ENCODE peak calls at places on chromosomes 3 and 15, in ten cellular contexts. One of them, this sample, is unnamed. For H3K9me3, the result is how much of the 10 kb centered on the place peaks cover.

GRCh38 chr15:51970981-51971352 is 611 bp downstream of the LEO1 start:
- ATAC-seq in heart left ventricle: no peak
- ATAC-seq in T-helper 17 cell: no peak
- ATAC-seq in right lobe of liver: no peak
- ATAC-seq in A549: no peak
- ATAC-seq in pancreas: no peak
- ATAC-seq in PC-3: peak
- ATAC-seq in upper lobe of right lung: no peak
- ATAC-seq in lung: no peak
- ATAC-seq in aorta: no peak
- ATAC-seq in this sample: no peak

GRCh38 chr3:143595456-143596077 is 252.7 kb downstream of the SLC9A9 start:
- ATAC-seq in heart left ventricle: no peak
- ATAC-seq in T-helper 17 cell: no peak
- ATAC-seq in right lobe of liver: no peak
- ATAC-seq in A549: no peak
- ATAC-seq in pancreas: no peak
- ATAC-seq in PC-3: no peak
- ATAC-seq in upper lobe of right lung: peak
- ATAC-seq in lung: no peak
- ATAC-seq in aorta: no peak
- ATAC-seq in this sample: no peak

GRCh38 chr3:147924755-147925154 is 515.6 kb downstream of the ZIC1 start:
- ATAC-seq in heart left ventricle: peak
- ATAC-seq in T-helper 17 cell: no peak
- ATAC-seq in right lobe of liver: no peak
- ATAC-seq in A549: no peak
- ATAC-seq in pancreas: no peak
- ATAC-seq in PC-3: no peak
- ATAC-seq in upper lobe of right lung: no peak
- ATAC-seq in lung: no peak
- ATAC-seq in aorta: peak
- ATAC-seq in this sample: no peak

GRCh38 chr15:78360958-78361714 is 21.0 kb downstream of the CRABP1 start:
- ATAC-seq in heart left ventricle: no peak
- ATAC-seq in T-helper 17 cell: no peak
- ATAC-seq in right lobe of liver: no peak
- ATAC-seq in A549: no peak
- ATAC-seq in pancreas: no peak
- ATAC-seq in PC-3: no peak
- ATAC-seq in upper lobe of right lung: peak
- ATAC-seq in lung: no peak
- ATAC-seq in aorta: no peak
- ATAC-seq in this sample: no peak

GRCh38 chr15:66505430-66505811 is 295 bp downstream of the ZWILCH start:
- ATAC-seq in heart left ventricle: no peak
- ATAC-seq in T-helper 17 cell: peak
- ATAC-seq in right lobe of liver: no peak
- ATAC-seq in A549: peak
- ATAC-seq in pancreas: no peak
- ATAC-seq in PC-3: peak
- ATAC-seq in upper lobe of right lung: no peak
- ATAC-seq in lung: no peak
- ATAC-seq in aorta: peak
- ATAC-seq in this sample: peak

GRCh38 chr3:129304141-129304540 is 25.5 kb downstream of the HMCES start:
- ATAC-seq in heart left ventricle: no peak
- ATAC-seq in T-helper 17 cell: no peak
- ATAC-seq in right lobe of liver: no peak
- ATAC-seq in A549: no peak
- ATAC-seq in pancreas: no peak
- ATAC-seq in PC-3: no peak
- ATAC-seq in upper lobe of right lung: no peak
- ATAC-seq in lung: no peak
- ATAC-seq in aorta: no peak
- ATAC-seq in this sample: no peak

GRCh38 chr15:68310178-68310810 is 32.7 kb downstream of the FEM1B start:
- ATAC-seq in heart left ventricle: peak
- ATAC-seq in T-helper 17 cell: no peak
- ATAC-seq in right lobe of liver: peak
- ATAC-seq in A549: no peak
- ATAC-seq in pancreas: peak
- ATAC-seq in PC-3: no peak
- ATAC-seq in upper lobe of right lung: no peak
- ATAC-seq in lung: no peak
- ATAC-seq in aorta: no peak
- ATAC-seq in this sample: no peak

GRCh38 chr3:120163023-120163422 is 68.8 kb upstream of the GSK3B start:
- ATAC-seq in heart left ventricle: no peak
- ATAC-seq in T-helper 17 cell: no peak
- ATAC-seq in right lobe of liver: no peak
- ATAC-seq in A549: no peak
- ATAC-seq in pancreas: no peak
- ATAC-seq in PC-3: no peak
- ATAC-seq in upper lobe of right lung: no peak
- ATAC-seq in lung: no peak
- ATAC-seq in aorta: no peak
- ATAC-seq in this sample: no peak

GRCh38 chr3:63043631-63044030 is 168.4 kb upstream of the CADPS start:
- ATAC-seq in heart left ventricle: no peak
- ATAC-seq in T-helper 17 cell: no peak
- ATAC-seq in right lobe of liver: no peak
- ATAC-seq in A549: no peak
- ATAC-seq in pancreas: no peak
- ATAC-seq in PC-3: no peak
- ATAC-seq in upper lobe of right lung: peak
- ATAC-seq in lung: peak
- ATAC-seq in aorta: no peak
- ATAC-seq in this sample: no peak

GRCh38 chr3:18809640-18810305 is 338.5 kb upstream of the KCNH8 start:
- ATAC-seq in heart left ventricle: no peak
- ATAC-seq in T-helper 17 cell: no peak
- ATAC-seq in right lobe of liver: no peak
- ATAC-seq in A549: no peak
- ATAC-seq in pancreas: no peak
- ATAC-seq in PC-3: peak
- ATAC-seq in upper lobe of right lung: no peak
- ATAC-seq in lung: no peak
- ATAC-seq in aorta: no peak
- ATAC-seq in this sample: no peak

GRCh38 chr3:153880493-153880892 is 240.7 kb upstream of the ARHGEF26 start:
- ATAC-seq in heart left ventricle: no peak
- ATAC-seq in T-helper 17 cell: no peak
- ATAC-seq in right lobe of liver: no peak
- ATAC-seq in A549: no peak
- ATAC-seq in pancreas: no peak
- ATAC-seq in PC-3: peak
- ATAC-seq in upper lobe of right lung: no peak
- ATAC-seq in lung: no peak
- ATAC-seq in aorta: no peak
- ATAC-seq in this sample: no peak

GRCh38 chr3:110017304-110017703 is 680.0 kb upstream of the DPPA4 start:
- ATAC-seq in heart left ventricle: no peak
- ATAC-seq in T-helper 17 cell: no peak
- ATAC-seq in right lobe of liver: no peak
- ATAC-seq in A549: no peak
- ATAC-seq in pancreas: no peak
- ATAC-seq in PC-3: no peak
- ATAC-seq in upper lobe of right lung: no peak
- ATAC-seq in lung: no peak
- ATAC-seq in aorta: no peak
- ATAC-seq in this sample: no peak

GRCh38 chr3:160796813-160797164 is 40.8 kb downstream of the PPM1L start:
- ATAC-seq in heart left ventricle: peak
- ATAC-seq in T-helper 17 cell: no peak
- ATAC-seq in right lobe of liver: peak
- ATAC-seq in A549: no peak
- ATAC-seq in pancreas: peak
- ATAC-seq in PC-3: no peak
- ATAC-seq in upper lobe of right lung: peak
- ATAC-seq in lung: no peak
- ATAC-seq in aorta: peak
- ATAC-seq in this sample: no peak

GRCh38 chr3:96700322-96701315 is 113.8 kb upstream of the EPHA6 start:
- ATAC-seq in heart left ventricle: no peak
- ATAC-seq in T-helper 17 cell: no peak
- ATAC-seq in right lobe of liver: no peak
- ATAC-seq in A549: no peak
- ATAC-seq in pancreas: no peak
- ATAC-seq in PC-3: no peak
- ATAC-seq in upper lobe of right lung: no peak
- ATAC-seq in lung: no peak
- ATAC-seq in aorta: no peak
- ATAC-seq in this sample: no peak

GRCh38 chr3:143283432-143284128 is 164.0 kb downstream of the CHST2 start:
- ATAC-seq in heart left ventricle: no peak
- ATAC-seq in T-helper 17 cell: no peak
- ATAC-seq in right lobe of liver: no peak
- ATAC-seq in A549: no peak
- ATAC-seq in pancreas: no peak
- ATAC-seq in PC-3: peak
- ATAC-seq in upper lobe of right lung: no peak
- ATAC-seq in lung: no peak
- ATAC-seq in aorta: no peak
- ATAC-seq in this sample: no peak

GRCh38 chr15:23503546-23503945 is 56.5 kb upstream of the GOLGA6L2 start:
- ATAC-seq in heart left ventricle: no peak
- ATAC-seq in T-helper 17 cell: no peak
- ATAC-seq in right lobe of liver: no peak
- ATAC-seq in A549: no peak
- ATAC-seq in pancreas: no peak
- ATAC-seq in PC-3: no peak
- ATAC-seq in upper lobe of right lung: no peak
- ATAC-seq in lung: no peak
- ATAC-seq in aorta: no peak
- ATAC-seq in this sample: no peak
- H3K9me3 ChIP-seq in heart left ventricle: under half
- H3K9me3 ChIP-seq in T-helper 17 cell: under half
- H3K9me3 ChIP-seq in right lobe of liver: under half
- H3K9me3 ChIP-seq in A549: under half
- H3K9me3 ChIP-seq in pancreas: under half
- H3K9me3 ChIP-seq in PC-3: under half
- H3K9me3 ChIP-seq in upper lobe of right lung: under half
- H3K9me3 ChIP-seq in lung: under half
- H3K9me3 ChIP-seq in aorta: under half
- H3K9me3 ChIP-seq in this sample: under half

GRCh38 chr3:29978036-29978435 is 628.4 kb upstream of the TGFBR2 start:
- ATAC-seq in heart left ventricle: no peak
- ATAC-seq in T-helper 17 cell: no peak
- ATAC-seq in right lobe of liver: no peak
- ATAC-seq in A549: no peak
- ATAC-seq in pancreas: no peak
- ATAC-seq in PC-3: no peak
- ATAC-seq in upper lobe of right lung: no peak
- ATAC-seq in lung: no peak
- ATAC-seq in aorta: no peak
- ATAC-seq in this sample: no peak

GRCh38 chr3:29977360-29977759 is 629.0 kb upstream of the TGFBR2 start:
- ATAC-seq in heart left ventricle: peak
- ATAC-seq in T-helper 17 cell: no peak
- ATAC-seq in right lobe of liver: no peak
- ATAC-seq in A549: no peak
- ATAC-seq in pancreas: no peak
- ATAC-seq in PC-3: no peak
- ATAC-seq in upper lobe of right lung: no peak
- ATAC-seq in lung: no peak
- ATAC-seq in aorta: no peak
- ATAC-seq in this sample: no peak

GRCh38 chr3:29976871-29977270 is 629.5 kb upstream of the TGFBR2 start:
- ATAC-seq in heart left ventricle: no peak
- ATAC-seq in T-helper 17 cell: no peak
- ATAC-seq in right lobe of liver: no peak
- ATAC-seq in A549: no peak
- ATAC-seq in pancreas: no peak
- ATAC-seq in PC-3: no peak
- ATAC-seq in upper lobe of right lung: no peak
- ATAC-seq in lung: no peak
- ATAC-seq in aorta: no peak
- ATAC-seq in this sample: no peak

GRCh38 chr3:29972594-29972993 is 633.8 kb upstream of the TGFBR2 start:
- ATAC-seq in heart left ventricle: peak
- ATAC-seq in T-helper 17 cell: no peak
- ATAC-seq in right lobe of liver: no peak
- ATAC-seq in A549: no peak
- ATAC-seq in pancreas: no peak
- ATAC-seq in PC-3: no peak
- ATAC-seq in upper lobe of right lung: no peak
- ATAC-seq in lung: no peak
- ATAC-seq in aorta: peak
- ATAC-seq in this sample: peak

DNA sequence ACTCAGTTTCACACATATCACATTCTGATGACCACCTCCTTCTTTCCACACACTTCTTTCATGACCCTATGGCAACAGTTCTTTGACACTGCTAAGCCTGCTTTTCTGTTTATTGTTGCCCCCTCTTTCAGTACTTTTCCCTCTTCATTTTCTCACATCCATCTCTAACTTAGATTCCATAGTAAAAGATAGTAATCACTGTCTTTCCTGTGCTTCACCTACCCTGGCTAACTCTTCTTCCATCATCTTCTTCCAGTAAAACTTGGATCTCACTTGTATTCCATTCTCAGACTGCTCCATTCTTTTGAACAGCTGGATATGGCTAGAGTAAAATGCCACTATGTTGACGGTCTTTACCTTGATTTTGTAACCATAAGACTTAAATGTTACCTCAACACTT is 632.6 kb upstream of the TGFBR2 start:
- ATAC-seq in heart left ventricle: no peak
- ATAC-seq in T-helper 17 cell: no peak
- ATAC-seq in right lobe of liver: no peak
- ATAC-seq in A549: no peak
- ATAC-seq in pancreas: no peak
- ATAC-seq in PC-3: no peak
- ATAC-seq in upper lobe of right lung: no peak
- ATAC-seq in lung: no peak
- ATAC-seq in aorta: no peak
- ATAC-seq in this sample: no peak
- H3K9me3 ChIP-seq in heart left ventricle: under half
- H3K9me3 ChIP-seq in T-helper 17 cell: under half
- H3K9me3 ChIP-seq in right lobe of liver: under half
- H3K9me3 ChIP-seq in A549: under half
- H3K9me3 ChIP-seq in pancreas: under half
- H3K9me3 ChIP-seq in PC-3: under half
- H3K9me3 ChIP-seq in upper lobe of right lung: under half
- H3K9me3 ChIP-seq in lung: under half
- H3K9me3 ChIP-seq in aorta: under half
- H3K9me3 ChIP-seq in this sample: under half

GRCh38 chr3:198108756-198109155 is 148.7 kb downstream of the LMLN start:
- ATAC-seq in heart left ventricle: no peak
- ATAC-seq in T-helper 17 cell: no peak
- ATAC-seq in right lobe of liver: no peak
- ATAC-seq in A549: no peak
- ATAC-seq in pancreas: no peak
- ATAC-seq in PC-3: no peak
- ATAC-seq in upper lobe of right lung: no peak
- ATAC-seq in lung: no peak
- ATAC-seq in aorta: no peak
- ATAC-seq in this sample: no peak
- H3K9me3 ChIP-seq in heart left ventricle: under half
- H3K9me3 ChIP-seq in T-helper 17 cell: under half
- H3K9me3 ChIP-seq in right lobe of liver: under half
- H3K9me3 ChIP-seq in A549: under half
- H3K9me3 ChIP-seq in pancreas: under half
- H3K9me3 ChIP-seq in PC-3: under half
- H3K9me3 ChIP-seq in upper lobe of right lung: under half
- H3K9me3 ChIP-seq in lung: under half
- H3K9me3 ChIP-seq in aorta: under half
- H3K9me3 ChIP-seq in this sample: under half

GRCh38 chr15:62209821-62210220 is 44.7 kb upstream of the C2CD4B start:
- ATAC-seq in heart left ventricle: no peak
- ATAC-seq in T-helper 17 cell: no peak
- ATAC-seq in right lobe of liver: no peak
- ATAC-seq in A549: no peak
- ATAC-seq in pancreas: peak
- ATAC-seq in PC-3: no peak
- ATAC-seq in upper lobe of right lung: no peak
- ATAC-seq in lung: no peak
- ATAC-seq in aorta: no peak
- ATAC-seq in this sample: no peak
- H3K9me3 ChIP-seq in heart left ventricle: under half
- H3K9me3 ChIP-seq in T-helper 17 cell: under half
- H3K9me3 ChIP-seq in right lobe of liver: under half
- H3K9me3 ChIP-seq in A549: under half
- H3K9me3 ChIP-seq in pancreas: under half
- H3K9me3 ChIP-seq in PC-3: under half
- H3K9me3 ChIP-seq in upper lobe of right lung: under half
- H3K9me3 ChIP-seq in lung: under half
- H3K9me3 ChIP-seq in aorta: under half
- H3K9me3 ChIP-seq in this sample: under half